ENCODE peak calls at places on chromosome 2, in eight cellular contexts. One of them, this sample, is unnamed. For H3K9me3, the result is how much of the 10 kb centered on the place peaks cover.

GRCh38 chr2:168210898-168211570 is 36.4 kb downstream of the STK39 start:
- DNase-seq in lower lobe of right lung: no peak
- DNase-seq in CD4-positive, alpha-beta T cell: no peak
- DNase-seq in left ventricle myocardium inferior: no peak
- DNase-seq in ovary: no peak
- DNase-seq in effector memory CD4-positive, alpha-beta T cell: no peak
- DNase-seq in A549: peak
- DNase-seq in hepatocyte: peak
- DNase-seq in this sample: no peak

GRCh38 chr2:112730182-112730581 is 9.4 kb downstream of the NT5DC4 start:
- DNase-seq in lower lobe of right lung: no peak
- DNase-seq in hepatocyte: no peak
- DNase-seq in CD4-positive, alpha-beta T cell: no peak
- DNase-seq in A549: no peak
- DNase-seq in effector memory CD4-positive, alpha-beta T cell: no peak
- DNase-seq in ovary: no peak
- DNase-seq in left ventricle myocardium inferior: no peak
- DNase-seq in this sample: no peak

GRCh38 chr2:236963631-236964030 is 122.1 kb upstream of the COPS8 start:
- DNase-seq in lower lobe of right lung: no peak
- DNase-seq in CD4-positive, alpha-beta T cell: no peak
- DNase-seq in left ventricle myocardium inferior: no peak
- DNase-seq in A549: no peak
- DNase-seq in ovary: no peak
- DNase-seq in hepatocyte: no peak
- DNase-seq in effector memory CD4-positive, alpha-beta T cell: no peak
- DNase-seq in this sample: no peak

GRCh38 chr2:120605231-120605935 is 130.3 kb upstream of the GLI2 start:
- DNase-seq in hepatocyte: no peak
- DNase-seq in left ventricle myocardium inferior: peak
- DNase-seq in effector memory CD4-positive, alpha-beta T cell: no peak
- DNase-seq in A549: no peak
- DNase-seq in CD4-positive, alpha-beta T cell: no peak
- DNase-seq in ovary: no peak
- DNase-seq in lower lobe of right lung: peak
- DNase-seq in this sample: no peak

GRCh38 chr2:53594586-53594918 is 173.1 kb upstream of the CHAC2 start:
- DNase-seq in hepatocyte: no peak
- DNase-seq in effector memory CD4-positive, alpha-beta T cell: no peak
- DNase-seq in ovary: no peak
- DNase-seq in A549: no peak
- DNase-seq in CD4-positive, alpha-beta T cell: no peak
- DNase-seq in lower lobe of right lung: no peak
- DNase-seq in left ventricle myocardium inferior: no peak
- DNase-seq in this sample: no peak

GRCh38 chr2:181917378-181917735 is 25.8 kb downstream of the ITPRID2 start:
- DNase-seq in effector memory CD4-positive, alpha-beta T cell: no peak
- DNase-seq in A549: no peak
- DNase-seq in left ventricle myocardium inferior: no peak
- DNase-seq in CD4-positive, alpha-beta T cell: no peak
- DNase-seq in lower lobe of right lung: no peak
- DNase-seq in ovary: no peak
- DNase-seq in hepatocyte: no peak
- DNase-seq in this sample: no peak

GRCh38 chr2:118124293-118124891 is 36.1 kb downstream of the INSIG2 start:
- DNase-seq in hepatocyte: no peak
- DNase-seq in left ventricle myocardium inferior: no peak
- DNase-seq in lower lobe of right lung: no peak
- DNase-seq in ovary: no peak
- DNase-seq in CD4-positive, alpha-beta T cell: no peak
- DNase-seq in effector memory CD4-positive, alpha-beta T cell: no peak
- DNase-seq in A549: peak
- DNase-seq in this sample: no peak

GRCh38 chr2:42163444-42164045 is 5.6 kb upstream of the EML4 start:
- DNase-seq in effector memory CD4-positive, alpha-beta T cell: no peak
- DNase-seq in CD4-positive, alpha-beta T cell: no peak
- DNase-seq in A549: no peak
- DNase-seq in ovary: no peak
- DNase-seq in lower lobe of right lung: no peak
- DNase-seq in left ventricle myocardium inferior: no peak
- DNase-seq in hepatocyte: no peak
- DNase-seq in this sample: no peak

GRCh38 chr2:238581126-238581525 is 154.4 kb downstream of the ASB1 start:
- DNase-seq in ovary: no peak
- DNase-seq in hepatocyte: no peak
- DNase-seq in A549: no peak
- DNase-seq in CD4-positive, alpha-beta T cell: no peak
- DNase-seq in left ventricle myocardium inferior: no peak
- DNase-seq in effector memory CD4-positive, alpha-beta T cell: no peak
- DNase-seq in lower lobe of right lung: no peak
- DNase-seq in this sample: no peak

GRCh38 chr2:237790353-237790752 is 8.2 kb upstream of the RBM44 start:
- DNase-seq in left ventricle myocardium inferior: no peak
- DNase-seq in hepatocyte: no peak
- DNase-seq in A549: no peak
- DNase-seq in lower lobe of right lung: no peak
- DNase-seq in effector memory CD4-positive, alpha-beta T cell: no peak
- DNase-seq in ovary: no peak
- DNase-seq in CD4-positive, alpha-beta T cell: no peak
- DNase-seq in this sample: no peak

GRCh38 chr2:71498261-71498701 is 44.9 kb downstream of the DYSF start:
- DNase-seq in CD4-positive, alpha-beta T cell: no peak
- DNase-seq in lower lobe of right lung: no peak
- DNase-seq in hepatocyte: peak
- DNase-seq in left ventricle myocardium inferior: no peak
- DNase-seq in A549: peak
- DNase-seq in ovary: no peak
- DNase-seq in effector memory CD4-positive, alpha-beta T cell: no peak
- DNase-seq in this sample: no peak

DNA sequence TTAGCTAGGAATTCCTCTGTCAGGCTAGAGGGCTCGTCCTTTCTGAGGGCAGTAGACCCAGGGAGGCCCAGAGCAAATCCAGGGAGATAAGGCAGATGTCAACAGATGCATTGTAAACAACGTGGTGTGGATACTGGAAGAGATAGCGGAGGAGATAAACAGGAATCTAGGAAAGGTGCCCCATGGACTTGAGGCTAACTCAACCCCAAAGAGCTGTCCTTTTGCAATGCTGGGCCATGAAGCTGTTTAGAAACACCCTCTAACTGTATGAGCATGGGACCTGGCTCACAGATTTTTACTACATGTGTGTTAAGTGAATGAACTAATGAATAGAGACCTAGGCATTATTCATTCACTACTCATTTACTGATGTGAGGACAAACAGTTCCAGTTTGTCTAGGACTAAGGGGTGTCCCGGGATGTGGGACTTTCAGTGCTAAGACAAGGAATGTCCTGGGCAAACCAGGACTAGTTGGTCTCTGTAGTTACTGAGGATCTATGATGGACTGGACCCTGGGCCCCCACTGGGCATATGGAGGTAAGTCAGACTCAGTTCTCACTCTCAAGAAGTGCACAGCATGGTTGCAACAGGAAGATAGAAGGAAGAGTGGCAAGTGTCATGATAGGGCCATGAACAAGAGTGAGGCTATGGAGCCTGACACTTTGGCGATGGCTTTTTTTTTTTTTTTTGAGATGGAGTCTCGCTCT is 128.0 kb downstream of the MYCN start:
- DNase-seq in left ventricle myocardium inferior: no peak
- DNase-seq in A549: no peak
- DNase-seq in lower lobe of right lung: no peak
- DNase-seq in effector memory CD4-positive, alpha-beta T cell: no peak
- DNase-seq in hepatocyte: peak
- DNase-seq in ovary: no peak
- DNase-seq in CD4-positive, alpha-beta T cell: no peak
- DNase-seq in this sample: no peak
- H3K9me3 ChIP-seq in left ventricle myocardium inferior: under half
- H3K9me3 ChIP-seq in A549: under half
- H3K9me3 ChIP-seq in lower lobe of right lung: under half
- H3K9me3 ChIP-seq in effector memory CD4-positive, alpha-beta T cell: under half
- H3K9me3 ChIP-seq in hepatocyte: under half
- H3K9me3 ChIP-seq in ovary: under half
- H3K9me3 ChIP-seq in CD4-positive, alpha-beta T cell: under half
- H3K9me3 ChIP-seq in this sample: under half

GRCh38 chr2:133090358-133090757 is 420.4 kb upstream of the LYPD1 start:
- DNase-seq in lower lobe of right lung: no peak
- DNase-seq in left ventricle myocardium inferior: no peak
- DNase-seq in effector memory CD4-positive, alpha-beta T cell: no peak
- DNase-seq in hepatocyte: no peak
- DNase-seq in A549: no peak
- DNase-seq in ovary: no peak
- DNase-seq in CD4-positive, alpha-beta T cell: no peak
- DNase-seq in this sample: no peak
- H3K9me3 ChIP-seq in lower lobe of right lung: under half
- H3K9me3 ChIP-seq in left ventricle myocardium inferior: under half
- H3K9me3 ChIP-seq in effector memory CD4-positive, alpha-beta T cell: under half
- H3K9me3 ChIP-seq in hepatocyte: under half
- H3K9me3 ChIP-seq in A549: under half
- H3K9me3 ChIP-seq in ovary: under half
- H3K9me3 ChIP-seq in CD4-positive, alpha-beta T cell: under half
- H3K9me3 ChIP-seq in this sample: under half

GRCh38 chr2:240271716-240272341 is 131.4 kb upstream of the OTOS start:
- DNase-seq in effector memory CD4-positive, alpha-beta T cell: no peak
- DNase-seq in ovary: no peak
- DNase-seq in CD4-positive, alpha-beta T cell: no peak
- DNase-seq in left ventricle myocardium inferior: no peak
- DNase-seq in hepatocyte: no peak
- DNase-seq in lower lobe of right lung: no peak
- DNase-seq in A549: no peak
- DNase-seq in this sample: no peak

GRCh38 chr2:240275386-240275785 is 134.9 kb upstream of the OTOS start:
- DNase-seq in left ventricle myocardium inferior: no peak
- DNase-seq in A549: no peak
- DNase-seq in lower lobe of right lung: no peak
- DNase-seq in ovary: no peak
- DNase-seq in effector memory CD4-positive, alpha-beta T cell: no peak
- DNase-seq in CD4-positive, alpha-beta T cell: no peak
- DNase-seq in hepatocyte: no peak
- DNase-seq in this sample: no peak

GRCh38 chr2:240269380-240269779 is 128.9 kb upstream of the OTOS start:
- DNase-seq in CD4-positive, alpha-beta T cell: no peak
- DNase-seq in left ventricle myocardium inferior: no peak
- DNase-seq in ovary: no peak
- DNase-seq in lower lobe of right lung: no peak
- DNase-seq in effector memory CD4-positive, alpha-beta T cell: no peak
- DNase-seq in hepatocyte: no peak
- DNase-seq in A549: no peak
- DNase-seq in this sample: no peak

DNA sequence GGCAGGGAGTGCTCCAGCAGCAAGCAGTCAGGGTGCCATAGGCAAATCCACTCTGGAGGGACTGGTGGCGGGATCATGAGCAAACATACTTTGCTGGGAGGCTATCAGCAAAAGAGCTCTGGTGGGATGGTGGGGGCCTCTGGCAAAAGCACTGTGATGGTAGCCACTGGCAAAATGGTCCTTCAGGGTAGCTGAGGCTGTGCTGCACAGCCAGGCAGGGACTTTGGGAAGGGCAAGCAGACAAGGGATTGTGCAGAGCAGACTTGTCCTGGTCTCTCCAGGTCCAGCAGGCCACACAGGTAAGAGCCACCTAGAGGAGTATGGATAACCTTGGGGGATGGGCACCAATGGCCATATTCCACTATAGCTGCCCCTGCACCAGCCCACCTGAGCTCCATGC is 129.4 kb upstream of the OTOS start:
- DNase-seq in ovary: no peak
- DNase-seq in CD4-positive, alpha-beta T cell: no peak
- DNase-seq in hepatocyte: no peak
- DNase-seq in left ventricle myocardium inferior: no peak
- DNase-seq in lower lobe of right lung: no peak
- DNase-seq in A549: no peak
- DNase-seq in effector memory CD4-positive, alpha-beta T cell: no peak
- DNase-seq in this sample: no peak
- H3K9me3 ChIP-seq in ovary: under half
- H3K9me3 ChIP-seq in CD4-positive, alpha-beta T cell: under half
- H3K9me3 ChIP-seq in hepatocyte: under half
- H3K9me3 ChIP-seq in left ventricle myocardium inferior: under half
- H3K9me3 ChIP-seq in lower lobe of right lung: under half
- H3K9me3 ChIP-seq in A549: under half
- H3K9me3 ChIP-seq in effector memory CD4-positive, alpha-beta T cell: under half
- H3K9me3 ChIP-seq in this sample: under half

DNA sequence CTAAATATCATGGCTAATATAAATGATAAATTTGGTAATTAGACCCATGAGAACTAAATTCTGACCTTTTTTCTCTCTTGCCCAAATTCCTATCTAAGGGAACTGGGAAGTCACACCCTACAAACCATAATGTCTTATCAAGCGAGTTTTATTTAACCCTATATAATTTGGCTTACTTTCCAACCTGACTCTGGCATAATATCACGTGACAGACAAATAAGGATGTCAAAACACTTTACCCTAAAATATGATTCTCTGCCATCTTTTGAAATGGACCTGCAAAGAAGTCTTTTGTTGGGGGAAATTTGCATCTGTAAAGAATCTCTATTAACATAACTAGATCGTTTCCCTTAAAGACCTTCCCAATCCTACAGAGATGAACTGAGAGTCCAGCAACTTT is 1823.5 kb upstream of the LRRTM1 start:
- DNase-seq in ovary: no peak
- DNase-seq in left ventricle myocardium inferior: no peak
- DNase-seq in A549: no peak
- DNase-seq in hepatocyte: no peak
- DNase-seq in lower lobe of right lung: no peak
- DNase-seq in effector memory CD4-positive, alpha-beta T cell: no peak
- DNase-seq in CD4-positive, alpha-beta T cell: no peak
- DNase-seq in this sample: no peak
- H3K9me3 ChIP-seq in ovary: under half
- H3K9me3 ChIP-seq in left ventricle myocardium inferior: under half
- H3K9me3 ChIP-seq in A549: under half
- H3K9me3 ChIP-seq in hepatocyte: under half
- H3K9me3 ChIP-seq in lower lobe of right lung: under half
- H3K9me3 ChIP-seq in effector memory CD4-positive, alpha-beta T cell: under half
- H3K9me3 ChIP-seq in CD4-positive, alpha-beta T cell: under half
- H3K9me3 ChIP-seq in this sample: under half

GRCh38 chr2:2850218-2850850 is 519.3 kb upstream of the MYT1L start:
- DNase-seq in left ventricle myocardium inferior: no peak
- DNase-seq in ovary: no peak
- DNase-seq in A549: no peak
- DNase-seq in effector memory CD4-positive, alpha-beta T cell: no peak
- DNase-seq in lower lobe of right lung: no peak
- DNase-seq in hepatocyte: no peak
- DNase-seq in CD4-positive, alpha-beta T cell: no peak
- DNase-seq in this sample: no peak
- H3K9me3 ChIP-seq in left ventricle myocardium inferior: under half
- H3K9me3 ChIP-seq in ovary: under half
- H3K9me3 ChIP-seq in A549: under half
- H3K9me3 ChIP-seq in effector memory CD4-positive, alpha-beta T cell: under half
- H3K9me3 ChIP-seq in lower lobe of right lung: under half
- H3K9me3 ChIP-seq in hepatocyte: under half
- H3K9me3 ChIP-seq in CD4-positive, alpha-beta T cell: under half
- H3K9me3 ChIP-seq in this sample: under half

GRCh38 chr2:150167711-150168110 is 319.8 kb downstream of the RND3 start:
- DNase-seq in A549: peak
- DNase-seq in effector memory CD4-positive, alpha-beta T cell: no peak
- DNase-seq in left ventricle myocardium inferior: no peak
- DNase-seq in ovary: no peak
- DNase-seq in hepatocyte: peak
- DNase-seq in lower lobe of right lung: no peak
- DNase-seq in CD4-positive, alpha-beta T cell: no peak
- DNase-seq in this sample: no peak
- H3K9me3 ChIP-seq in A549: under half
- H3K9me3 ChIP-seq in effector memory CD4-positive, alpha-beta T cell: under half
- H3K9me3 ChIP-seq in left ventricle myocardium inferior: under half
- H3K9me3 ChIP-seq in ovary: under half
- H3K9me3 ChIP-seq in hepatocyte: under half
- H3K9me3 ChIP-seq in lower lobe of right lung: under half
- H3K9me3 ChIP-seq in CD4-positive, alpha-beta T cell: under half
- H3K9me3 ChIP-seq in this sample: under half

This sample was measured in T-helper 17 cell.